ENCODE peak calls at places on chromosomes 16 and 17, in six cellular contexts. S is IMR-90, V is neuronal stem cell, N is H1, R is mesenchymal stem cell, C is trophoblast cell. Y is an unnamed sample.

GRCh38 chr17:82965371-82965770 is 114.0 kb upstream of the METRNL start:
- DNase-seq in S (no peak), V (no peak), N (no peak), R (no peak), C (no peak), Y (no peak)

GRCh38 chr16:63720848-63721247 is 1401.0 kb downstream of the CDH11 start:
- DNase-seq in S (no peak), V (no peak), N (no peak), R (no peak), C (no peak), Y (no peak)

GRCh38 chr17:19753049-19753444 is 4.9 kb upstream of the ALDH3A1 start:
- DNase-seq in S (peak; percentile 60), V (no peak), N (no peak), R (peak; percentile 32), C (peak; percentile 18), Y (peak; percentile 61)

GRCh38 chr17:68599873-68600122 is 1.4 kb downstream of the FAM20A start:
- DNase-seq in S (no peak), V (no peak), N (no peak), R (no peak), C (no peak), Y (no peak)

GRCh38 chr17:38418693-38419507 is 9.4 kb upstream of the ARHGAP23 start:
- DNase-seq in S (no peak), V (no peak), N (no peak), R (peak; percentile 21), C (no peak), Y (no peak)

GRCh38 chr17:56756536-56756935 is 77.2 kb downstream of the C17orf67 start:
- DNase-seq in S (peak; percentile 98), V (no peak), N (no peak), R (peak; percentile 97), C (peak; percentile 74), Y (no peak)

GRCh38 chr16:84406006-84406963 is 37.9 kb downstream of the ATP2C2 start:
- DNase-seq in S (no peak), V (no peak), N (no peak), R (no peak), C (no peak), Y (peak; percentile 8)

GRCh38 chr17:2064980-2065785 is 10.3 kb downstream of the HIC1 start:
- DNase-seq in S (peak; percentile 68), V (no peak), N (no peak), R (peak; percentile 68), C (peak; percentile 43), Y (peak; percentile 92)

GRCh38 chr17:21041753-21042433 is 918 bp downstream of the USP22 start:
- DNase-seq in S (peak; percentile 61), V (peak; percentile 73), N (peak; percentile 58), R (peak; percentile 81), C (peak; percentile 66), Y (peak; percentile 96)

DNA sequence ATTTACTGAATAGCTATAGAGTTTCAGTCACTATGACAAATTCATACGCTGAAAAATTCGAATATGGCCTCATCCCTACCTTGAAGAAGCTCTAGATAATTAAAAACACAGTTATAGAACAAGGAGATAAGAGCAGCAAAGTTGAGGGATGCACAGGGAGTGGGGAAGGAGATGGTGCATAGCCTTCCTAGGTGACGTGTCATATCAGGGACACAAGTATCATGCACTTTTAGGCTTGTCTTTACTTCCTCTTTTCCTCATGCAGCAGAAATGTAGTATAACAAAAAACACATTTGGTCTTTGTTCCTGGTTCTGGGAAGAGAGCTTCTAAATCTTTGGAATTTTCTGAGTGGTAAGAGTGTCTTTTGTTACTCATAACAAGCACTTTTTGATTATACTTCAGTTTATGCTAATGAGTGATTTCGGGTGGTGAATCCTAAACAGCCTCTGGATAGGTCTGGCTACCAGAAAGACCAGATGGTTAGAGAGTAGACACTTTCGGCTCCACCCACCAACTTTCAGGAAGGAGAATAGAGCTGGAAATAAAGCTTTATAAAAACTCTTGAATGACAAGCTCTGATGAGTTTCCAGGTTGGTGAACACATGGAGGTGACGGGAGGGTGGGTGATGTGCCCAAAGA is 341.4 kb downstream of the UTP18 start:
- DNase-seq in S (no peak), V (no peak), N (no peak), R (no peak), C (no peak), Y (no peak)
- H2BK120ac ChIP-seq in S (no peak overlapping the region), V (no peak overlapping the region), N (no peak overlapping the region), R (no peak overlapping the region), C (no peak overlapping the region), Y (no peak overlapping the region)

DNA sequence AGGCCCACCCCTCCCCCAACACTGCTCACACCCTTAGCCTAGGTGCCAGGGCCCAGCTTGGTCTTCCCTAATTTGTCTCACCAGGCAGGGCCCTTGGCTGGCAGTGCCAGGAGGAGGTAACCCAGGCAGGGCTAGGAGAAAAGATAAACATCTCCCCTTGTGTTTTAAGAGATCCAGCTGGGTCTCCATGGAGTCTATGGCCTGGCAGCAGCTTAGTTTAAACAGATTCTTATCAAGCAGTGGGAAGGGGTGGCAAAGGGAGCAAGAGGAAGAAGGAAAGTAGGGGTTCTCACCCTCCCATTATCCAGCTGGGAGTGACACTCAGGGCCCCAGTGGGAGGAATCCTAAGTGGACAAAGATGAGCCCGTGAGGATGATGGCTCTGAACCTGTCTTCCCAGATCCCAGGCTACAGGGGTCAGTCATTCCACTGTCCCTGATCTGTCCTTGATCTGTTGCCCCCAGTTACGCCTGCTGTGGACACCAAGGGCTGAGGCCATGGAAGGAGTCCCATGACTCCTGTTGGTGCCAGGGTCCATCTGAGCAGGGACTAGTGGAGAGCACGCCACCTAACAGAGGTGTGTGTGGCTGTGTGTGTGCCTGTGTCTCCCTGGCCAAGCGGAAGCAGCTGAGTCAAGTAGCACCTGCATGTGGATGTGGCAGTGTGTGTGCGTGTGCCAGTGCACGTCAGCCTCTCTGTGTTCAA is 47.4 kb upstream of the MEIOC start:
- DNase-seq in S (no peak), V (no peak), N (no peak), R (no peak), C (peak; percentile 62), Y (peak; percentile 65)
- H3K18ac ChIP-seq in S (peak overlapping the region; percentile 83), V (peak overlapping the region; percentile 97), N (peak overlapping the region; percentile 36), R (peak overlapping the region; percentile 71), C (peak overlapping the region; percentile 48), Y (peak overlapping the region; percentile 13)

DNA sequence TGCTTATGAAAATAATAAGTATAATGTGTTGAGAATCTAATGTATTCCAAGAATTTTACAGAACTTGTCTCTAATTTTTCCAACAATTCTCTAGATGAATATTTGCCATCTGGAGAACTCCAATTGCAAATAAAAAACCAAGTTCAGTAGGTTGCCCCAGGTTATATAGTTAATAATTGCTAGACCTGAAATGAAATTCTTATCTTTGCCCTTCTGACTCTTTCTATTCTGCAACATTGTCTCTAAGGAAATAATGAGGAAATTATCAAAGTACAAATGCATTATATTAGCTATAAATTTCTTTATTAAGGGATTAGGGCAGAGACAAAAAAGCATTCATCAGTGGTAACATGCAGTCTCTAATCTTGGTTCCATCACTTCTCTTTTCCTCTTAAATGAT is 349.4 kb downstream of the KIF2B start:
- DNase-seq in S (no peak), V (no peak), N (no peak), R (no peak), C (no peak), Y (no peak)
- H3K4me3 ChIP-seq in S (no peak overlapping the region), V (no peak overlapping the region), N (no peak overlapping the region), R (no peak overlapping the region), C (no peak overlapping the region), Y (no peak overlapping the region)

DNA sequence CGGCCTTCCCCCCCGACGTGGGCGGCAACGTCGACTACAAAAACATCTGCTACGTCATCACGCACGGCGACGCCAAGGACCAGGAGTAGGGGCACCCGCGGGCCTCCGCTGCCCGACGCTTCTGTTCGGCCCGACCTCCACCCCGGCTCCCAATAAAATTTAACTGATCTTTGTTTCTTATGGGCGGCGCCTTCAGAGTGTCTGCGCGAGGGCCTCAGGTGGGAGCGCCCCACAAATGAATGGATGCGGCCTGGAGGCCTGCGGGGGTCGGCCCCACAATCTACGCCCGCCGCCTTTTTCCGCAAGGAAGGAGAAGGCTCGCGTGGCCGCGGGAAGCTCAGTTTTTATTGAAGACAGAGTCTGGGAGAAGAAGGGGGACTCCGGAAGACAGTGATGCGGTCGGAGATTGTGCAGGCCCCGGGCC is 3.2 kb downstream of the MYL11 start:
- DNase-seq in S (peak; percentile 85), V (peak; percentile 85), N (no peak), R (peak; percentile 90), C (peak; percentile 86), Y (peak; percentile 95)
- H2BK120ac ChIP-seq in S (peak overlapping the region; percentile 50), V (no peak overlapping the region), N (no peak overlapping the region), R (peak overlapping the region; percentile 99), C (peak overlapping the region; percentile 92), Y (no peak overlapping the region)

GRCh38 chr16:9557713-9558112 is 466.3 kb downstream of the HAPSTR1 start:
- DNase-seq in S (no peak), V (no peak), N (no peak), R (no peak), C (no peak), Y (no peak)
- H3K18ac ChIP-seq in S (no peak overlapping the region), V (no peak overlapping the region), N (no peak overlapping the region), R (no peak overlapping the region), C (no peak overlapping the region), Y (no peak overlapping the region)

DNA sequence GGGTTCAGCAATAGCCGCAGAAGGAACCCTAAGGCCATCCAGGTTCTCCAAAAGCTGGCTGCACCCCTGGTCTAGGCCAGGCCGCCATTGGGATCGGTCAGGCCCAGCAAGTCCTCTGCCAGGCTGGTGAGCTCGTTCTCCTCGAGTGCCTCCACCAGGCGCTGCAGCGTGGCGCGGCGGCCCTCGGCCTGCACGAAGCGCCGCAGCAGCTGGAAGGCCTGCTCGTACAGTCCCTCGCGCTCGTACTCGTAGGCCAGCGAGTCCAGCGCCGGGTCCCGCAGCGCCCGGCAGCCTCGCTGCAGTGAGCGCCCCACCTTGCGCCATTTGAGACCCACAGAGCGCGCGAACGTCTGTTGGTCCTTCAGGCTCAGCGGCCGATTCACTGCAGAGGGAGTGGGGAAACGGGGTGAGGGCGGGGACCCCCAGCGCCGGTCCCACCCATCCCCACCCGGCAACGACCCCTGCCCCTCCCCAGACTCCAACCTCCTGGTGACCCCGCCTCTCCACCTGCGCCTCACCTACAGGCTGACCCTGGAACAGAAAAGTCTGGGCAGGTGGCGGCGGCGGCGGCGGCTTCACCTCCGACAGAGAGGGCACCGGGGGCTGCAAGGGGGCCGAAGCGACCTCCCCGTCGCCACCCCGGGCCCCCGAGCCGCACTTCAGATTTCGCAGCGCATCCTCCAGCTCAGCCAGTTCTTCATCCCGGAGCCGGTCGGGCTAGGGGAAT is 3.9 kb upstream of the B3GNT9 start:
- DNase-seq in S (no peak), V (no peak), N (no peak), R (no peak), C (no peak), Y (no peak)
- H3K4me3 ChIP-seq in S (no peak overlapping the region), V (peak overlapping the region; percentile 33), N (peak overlapping the region; percentile 1), R (no peak overlapping the region), C (no peak overlapping the region), Y (no peak overlapping the region)